ENCODE peak calls at places on chromosomes 7 and 10, in four cellular contexts. H is A549, T is sigmoid colon, J is esophagus squamous epithelium. M is an unnamed sample.
A peak's percentile ranks its signal among the peaks of the same experiment; 100 is the strongest.

GRCh38 chr7:30453859-30454258 is 24.7 kb downstream of the NOD1 start:
- DNase-seq in H (no peak), T (peak; percentile 45), J (no peak), M (peak; percentile 69)

GRCh38 chr10:6215683-6216484 is 13.2 kb downstream of the PFKFB3 start:
- DNase-seq in H (no peak), T (peak; percentile 58), J (no peak), M (no peak)

GRCh38 chr10:5589963-5590511 is 65.3 kb downstream of the CALML3 start:
- DNase-seq in H (peak; percentile 53), T (no peak), J (no peak), M (peak; percentile 58)

GRCh38 chr10:33487014-33487776 is 152.7 kb upstream of the NRP1 start:
- DNase-seq in H (no peak), T (no peak), J (no peak), M (no peak)

GRCh38 chr10:23344251-23344841 is at the start of gene C10orf67:
- DNase-seq in H (peak; percentile 10), T (no peak), J (no peak), M (peak; percentile 82)

GRCh38 chr7:29569648-29570047 is 6.0 kb downstream of the PRR15 start:
- DNase-seq in H (no peak), T (no peak), J (no peak), M (no peak)

GRCh38 chr10:85950921-85951320 is 415.7 kb downstream of the GRID1 start:
- DNase-seq in H (no peak), T (no peak), J (no peak), M (no peak)

GRCh38 chr7:66043681-66044497 is 31.7 kb upstream of the ASL start:
- DNase-seq in H (no peak), T (peak; percentile 69), J (no peak), M (peak; percentile 39)

GRCh38 chr7:11125160-11125559 is 151.5 kb downstream of the PHF14 start:
- DNase-seq in H (no peak), T (no peak), J (no peak), M (no peak)

GRCh38 chr10:103838851-103839512 is 16.4 kb downstream of the SH3PXD2A start:
- DNase-seq in H (no peak), T (peak; percentile 57), J (no peak), M (no peak)

GRCh38 chr10:26472440-26472778 is 34.3 kb downstream of the APBB1IP start:
- DNase-seq in H (no peak), T (no peak), J (no peak), M (no peak)

GRCh38 chr7:32298403-32299132 is 191.6 kb downstream of the LSM5 start:
- DNase-seq in H (peak; percentile 16), T (no peak), J (no peak), M (peak; percentile 6)

GRCh38 chr7:78953090-78953489 is 500.4 kb downstream of the MAGI2 start:
- DNase-seq in H (no peak), T (no peak), J (no peak), M (no peak)

GRCh38 chr7:30225863-30226361 is 58.5 kb upstream of the ZNRF2 start:
- DNase-seq in H (no peak), T (peak; percentile 83), J (peak; percentile 7), M (peak; percentile 82)

GRCh38 chr7:134885967-134886352 is 100.3 kb upstream of the AGBL3 start:
- DNase-seq in H (peak; percentile 53), T (no peak), J (no peak), M (no peak)

GRCh38 chr7:136555933-136556332 is 312.5 kb upstream of the CHRM2 start:
- DNase-seq in H (no peak), T (no peak), J (no peak), M (peak; percentile 38)

GRCh38 chr10:47404446-47404845 is 20.4 kb upstream of the ZNF488 start:
- DNase-seq in H (no peak), T (no peak), J (no peak), M (no peak)

GRCh38 chr10:30436200-30436599 is 2.2 kb downstream of the MAP3K8 start:
- DNase-seq in H (no peak), T (peak; percentile 70), J (no peak), M (peak; percentile 85)

GRCh38 chr10:71396084-71396713 is 521 bp upstream of the CDH23 start:
- DNase-seq in H (peak; percentile 75), T (peak; percentile 75), J (no peak), M (peak; percentile 35)

GRCh38 chr7:42494199-42494710 is 257.2 kb upstream of the GLI3 start:
- DNase-seq in H (no peak), T (no peak), J (no peak), M (no peak)

GRCh38 chr10:78424721-78425120 is 391.1 kb downstream of the RPS24 start:
- DNase-seq in H (no peak), T (peak; percentile 17), J (no peak), M (peak; percentile 35)

GRCh38 chr7:28018851-28019465 is 161.6 kb downstream of the JAZF1 start:
- DNase-seq in H (no peak), T (no peak), J (no peak), M (no peak)

GRCh38 chr7:29243777-29244655 is 49.4 kb downstream of the CHN2 start:
- DNase-seq in H (no peak), T (no peak), J (no peak), M (no peak)

GRCh38 chr10:122648599-122649428 is 50.8 kb downstream of the C10orf120 start:
- DNase-seq in H (peak; percentile 30), T (peak; percentile 56), J (no peak), M (peak; percentile 39)

GRCh38 chr7:149468208-149468607 is 7.3 kb upstream of the ZNF777 start:
- DNase-seq in H (no peak), T (no peak), J (no peak), M (peak; percentile 77)

GRCh38 chr7:94288091-94288490 is 106.6 kb upstream of the COL1A2 start:
- DNase-seq in H (no peak), T (no peak), J (no peak), M (no peak)

GRCh38 chr10:77542860-77543259 is 94.7 kb downstream of the KCNMA1 start:
- DNase-seq in H (no peak), T (no peak), J (no peak), M (no peak)

GRCh38 chr7:24963218-24963617 is 16.8 kb downstream of the OSBPL3 start:
- DNase-seq in H (no peak), T (peak; percentile 67), J (no peak), M (peak; percentile 68)

GRCh38 chr10:75432176-75432575 is 752 bp downstream of the LRMDA start:
- DNase-seq in H (no peak), T (no peak), J (no peak), M (no peak)

GRCh38 chr7:11690395-11690794 is 141.6 kb downstream of the THSD7A start:
- DNase-seq in H (no peak), T (no peak), J (no peak), M (no peak)

GRCh38 chr10:62050627-62050924 is 149.1 kb downstream of the ARID5B start:
- DNase-seq in H (no peak), T (no peak), J (no peak), M (no peak)

GRCh38 chr10:66555061-66555460 is 370.8 kb upstream of the LRRTM3 start:
- DNase-seq in H (no peak), T (no peak), J (no peak), M (no peak)

GRCh38 chr10:34305189-34305588 is 509.9 kb downstream of the PARD3 start:
- DNase-seq in H (no peak), T (no peak), J (no peak), M (peak; percentile 49)

GRCh38 chr7:152459724-152460251 is 24.0 kb upstream of the KMT2C start:
- DNase-seq in H (no peak), T (no peak), J (no peak), M (no peak)

GRCh38 chr7:144057954-144058353 is 9.2 kb downstream of the OR2A5 start:
- DNase-seq in H (peak; percentile 9), T (no peak), J (no peak), M (peak; percentile 50)

GRCh38 chr7:144069511-144069910 is at the start of gene OR2A25:
- DNase-seq in H (no peak), T (no peak), J (no peak), M (no peak)

DNA sequence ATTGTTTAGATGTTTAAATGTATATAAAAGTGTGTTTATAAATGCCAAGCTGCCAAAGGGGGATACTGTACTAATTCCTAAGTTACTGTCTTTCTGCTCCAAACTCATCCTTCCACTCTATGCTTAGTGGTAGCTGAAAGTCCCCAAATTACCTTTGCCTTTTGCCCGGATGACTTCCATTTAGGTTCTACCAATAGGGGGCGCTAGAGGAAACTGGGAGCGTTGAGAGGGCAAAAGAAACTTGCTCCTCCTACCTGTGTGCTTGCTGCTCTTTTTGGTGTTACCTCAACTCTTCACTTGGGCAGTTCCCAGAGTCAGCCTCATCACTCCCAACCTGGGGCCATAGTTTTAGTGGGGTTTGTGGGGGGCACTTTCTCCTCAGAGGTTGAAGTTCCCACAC is 5.9 kb upstream of the OR2A25 start:
- DNase-seq in H (no peak), T (no peak), J (no peak), M (no peak)
- TF ChIP-seq CTCF in H (no peak), T (no peak), J (no peak), M (no peak)

DNA sequence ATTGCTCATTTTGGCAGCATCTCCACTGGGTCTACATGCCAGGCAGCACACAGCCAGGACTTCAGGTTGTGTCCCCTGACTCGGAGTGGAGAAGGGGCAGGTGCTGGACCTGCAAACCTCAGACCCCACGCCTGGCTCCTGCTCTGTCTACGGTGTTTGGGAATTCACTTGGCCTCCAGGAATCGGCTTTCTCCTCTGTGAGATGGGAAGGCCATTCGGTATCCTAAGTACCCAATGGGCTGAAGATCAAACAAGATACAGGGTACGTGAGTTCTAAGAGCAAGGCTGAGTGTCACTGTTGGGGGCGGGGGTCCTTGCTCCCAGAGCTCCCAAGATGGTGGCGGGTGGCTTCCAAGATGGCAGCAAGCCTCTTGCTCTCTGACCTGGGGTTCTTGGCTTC is 73.2 kb upstream of the EN2 start:
- DNase-seq in H (no peak), T (no peak), J (no peak), M (no peak)
- H3K4me1 ChIP-seq in H (peaks cover 5% of the 10 kb centered on the region), T (peaks cover 29% of the 10 kb centered on the region), J (peaks cover 10% of the 10 kb centered on the region), M (no peaks in the 10 kb centered on the region)

GRCh38 chr7:128104109-128104742 is 73.0 kb upstream of the LRRC4 start:
- DNase-seq in H (no peak), T (no peak), J (no peak), M (peak; percentile 46)

GRCh38 chr7:128102490-128103291 is 71.5 kb upstream of the LRRC4 start:
- DNase-seq in H (no peak), T (no peak), J (no peak), M (no peak)

GRCh38 chr7:128105228-128106022 is 74.2 kb upstream of the LRRC4 start:
- DNase-seq in H (no peak), T (peak; percentile 66), J (no peak), M (no peak)

GRCh38 chr7:128100949-128101713 is 69.9 kb upstream of the LRRC4 start:
- DNase-seq in H (no peak), T (no peak), J (no peak), M (no peak)

DNA sequence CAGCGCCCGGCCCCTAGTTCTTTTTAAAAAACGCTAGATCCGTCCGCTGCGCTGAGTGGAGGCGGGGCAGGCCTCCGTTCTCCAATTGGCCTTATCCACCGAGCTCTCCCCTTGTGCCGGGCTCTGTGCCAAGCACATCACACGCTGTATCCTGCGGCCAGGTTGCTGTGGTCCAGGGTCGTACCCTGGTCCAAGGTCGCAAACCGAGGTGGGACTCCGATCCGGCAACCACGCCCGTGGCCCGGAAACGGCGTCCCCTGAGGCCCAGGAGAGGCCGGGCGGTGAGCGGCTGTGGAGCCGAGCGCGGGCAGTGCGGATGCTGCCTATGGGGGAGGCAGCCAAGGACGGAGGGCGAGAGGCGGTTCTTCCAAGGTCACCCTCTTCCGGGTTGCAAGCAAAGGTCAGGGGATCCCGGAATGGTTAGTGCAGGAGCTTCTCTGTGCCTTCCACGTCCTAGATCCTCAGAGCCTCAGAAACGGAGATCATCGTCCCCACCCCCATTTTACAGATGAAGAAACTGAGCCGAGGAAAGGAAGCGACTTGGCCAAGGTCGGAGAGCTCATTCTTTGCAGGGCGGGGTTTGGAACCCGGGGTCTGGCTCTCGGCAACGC is 72.4 kb upstream of the LRRC4 start:
- DNase-seq in H (no peak), T (no peak), J (no peak), M (peak; percentile 76)
- H3K27ac ChIP-seq in H (peak overlapping the region; percentile 53), T (no peak overlapping the region), J (no peak overlapping the region), M (no peak overlapping the region)

GRCh38 chr7:80637911-80638765 is at the start of gene CD36:
- DNase-seq in H (no peak), T (no peak), J (no peak), M (no peak)
- TF ChIP-seq CTCF in H (no peak), T (no peak), J (no peak), M (no peak)